ENCODE peak calls at places on chromosomes 6 and 20, in seven cellular contexts. One of them, this sample, is unnamed.

GRCh38 chr6:150417247-150417646 is 48.4 kb downstream of the IYD start:
- DNase-seq in heart right ventricle: no peak
- DNase-seq in HCT116: no peak
- DNase-seq in cardiac fibroblast: no peak
- DNase-seq in CD8-positive, alpha-beta T cell: no peak
- DNase-seq in adrenal gland: no peak
- DNase-seq in CD4-positive, alpha-beta T cell: no peak
- DNase-seq in this sample: no peak

GRCh38 chr20:11849976-11850670 is 67.6 kb upstream of the BTBD3 start:
- DNase-seq in heart right ventricle: no peak
- DNase-seq in HCT116: peak
- DNase-seq in cardiac fibroblast: peak
- DNase-seq in CD8-positive, alpha-beta T cell: no peak
- DNase-seq in adrenal gland: peak
- DNase-seq in CD4-positive, alpha-beta T cell: no peak
- DNase-seq in this sample: no peak

GRCh38 chr6:40906759-40907158 is 132.3 kb downstream of the UNC5CL start:
- DNase-seq in heart right ventricle: no peak
- DNase-seq in HCT116: no peak
- DNase-seq in cardiac fibroblast: peak
- DNase-seq in CD8-positive, alpha-beta T cell: no peak
- DNase-seq in adrenal gland: peak
- DNase-seq in CD4-positive, alpha-beta T cell: no peak
- DNase-seq in this sample: no peak

GRCh38 chr20:17700637-17701036 is 871 bp downstream of the BANF2 start:
- DNase-seq in heart right ventricle: no peak
- DNase-seq in HCT116: no peak
- DNase-seq in cardiac fibroblast: no peak
- DNase-seq in CD8-positive, alpha-beta T cell: no peak
- DNase-seq in adrenal gland: no peak
- DNase-seq in CD4-positive, alpha-beta T cell: no peak
- DNase-seq in this sample: no peak

GRCh38 chr6:55882731-55883595 is 7.6 kb upstream of the BMP5 start:
- DNase-seq in heart right ventricle: no peak
- DNase-seq in HCT116: no peak
- DNase-seq in cardiac fibroblast: peak
- DNase-seq in CD8-positive, alpha-beta T cell: no peak
- DNase-seq in adrenal gland: peak
- DNase-seq in CD4-positive, alpha-beta T cell: no peak
- DNase-seq in this sample: no peak

GRCh38 chr20:64151634-64152530 is 12.4 kb upstream of the MYT1 start:
- DNase-seq in heart right ventricle: no peak
- DNase-seq in HCT116: peak
- DNase-seq in cardiac fibroblast: peak
- DNase-seq in CD8-positive, alpha-beta T cell: no peak
- DNase-seq in adrenal gland: no peak
- DNase-seq in CD4-positive, alpha-beta T cell: no peak
- DNase-seq in this sample: no peak

GRCh38 chr6:44667668-44668390 is 280.3 kb downstream of the CDC5L start:
- DNase-seq in heart right ventricle: no peak
- DNase-seq in HCT116: peak
- DNase-seq in cardiac fibroblast: peak
- DNase-seq in CD8-positive, alpha-beta T cell: no peak
- DNase-seq in adrenal gland: no peak
- DNase-seq in CD4-positive, alpha-beta T cell: no peak
- DNase-seq in this sample: peak

GRCh38 chr20:49675368-49676151 is 38.1 kb downstream of the B4GALT5 start:
- DNase-seq in heart right ventricle: no peak
- DNase-seq in HCT116: no peak
- DNase-seq in cardiac fibroblast: peak
- DNase-seq in CD8-positive, alpha-beta T cell: no peak
- DNase-seq in adrenal gland: no peak
- DNase-seq in CD4-positive, alpha-beta T cell: no peak
- DNase-seq in this sample: no peak

GRCh38 chr6:5471637-5472430 is 210.5 kb downstream of the FARS2 start:
- DNase-seq in heart right ventricle: no peak
- DNase-seq in HCT116: no peak
- DNase-seq in cardiac fibroblast: no peak
- DNase-seq in CD8-positive, alpha-beta T cell: no peak
- DNase-seq in adrenal gland: no peak
- DNase-seq in CD4-positive, alpha-beta T cell: no peak
- DNase-seq in this sample: no peak

GRCh38 chr20:42721923-42722322 is 467.8 kb downstream of the PTPRT start:
- DNase-seq in heart right ventricle: no peak
- DNase-seq in HCT116: no peak
- DNase-seq in cardiac fibroblast: no peak
- DNase-seq in CD8-positive, alpha-beta T cell: no peak
- DNase-seq in adrenal gland: no peak
- DNase-seq in CD4-positive, alpha-beta T cell: no peak
- DNase-seq in this sample: no peak

GRCh38 chr6:125994659-125995488 is 8.5 kb downstream of the TRMT11 start:
- DNase-seq in heart right ventricle: no peak
- DNase-seq in HCT116: no peak
- DNase-seq in cardiac fibroblast: no peak
- DNase-seq in CD8-positive, alpha-beta T cell: no peak
- DNase-seq in adrenal gland: no peak
- DNase-seq in CD4-positive, alpha-beta T cell: no peak
- DNase-seq in this sample: no peak

GRCh38 chr6:157635388-157636244 is 187.4 kb upstream of the SNX9 start:
- DNase-seq in heart right ventricle: no peak
- DNase-seq in HCT116: no peak
- DNase-seq in cardiac fibroblast: no peak
- DNase-seq in CD8-positive, alpha-beta T cell: no peak
- DNase-seq in adrenal gland: no peak
- DNase-seq in CD4-positive, alpha-beta T cell: no peak
- DNase-seq in this sample: no peak

GRCh38 chr6:15546591-15546990 is 116.2 kb downstream of the DTNBP1 start:
- DNase-seq in heart right ventricle: no peak
- DNase-seq in HCT116: no peak
- DNase-seq in cardiac fibroblast: no peak
- DNase-seq in CD8-positive, alpha-beta T cell: no peak
- DNase-seq in adrenal gland: no peak
- DNase-seq in CD4-positive, alpha-beta T cell: no peak
- DNase-seq in this sample: no peak

GRCh38 chr6:13671742-13672141 is 39.9 kb downstream of the RANBP9 start:
- DNase-seq in heart right ventricle: no peak
- DNase-seq in HCT116: no peak
- DNase-seq in cardiac fibroblast: peak
- DNase-seq in CD8-positive, alpha-beta T cell: no peak
- DNase-seq in adrenal gland: no peak
- DNase-seq in CD4-positive, alpha-beta T cell: no peak
- DNase-seq in this sample: no peak

GRCh38 chr20:31663838-31664695 is 26.4 kb downstream of the COX4I2 start:
- DNase-seq in heart right ventricle: no peak
- DNase-seq in HCT116: no peak
- DNase-seq in cardiac fibroblast: no peak
- DNase-seq in CD8-positive, alpha-beta T cell: no peak
- DNase-seq in adrenal gland: no peak
- DNase-seq in CD4-positive, alpha-beta T cell: no peak
- DNase-seq in this sample: peak

GRCh38 chr20:58889334-58890072 is 37.0 kb downstream of the GNAS start:
- DNase-seq in heart right ventricle: no peak
- DNase-seq in HCT116: no peak
- DNase-seq in cardiac fibroblast: peak
- DNase-seq in CD8-positive, alpha-beta T cell: no peak
- DNase-seq in adrenal gland: no peak
- DNase-seq in CD4-positive, alpha-beta T cell: no peak
- DNase-seq in this sample: no peak

GRCh38 chr20:46088409-46089075 is 1.2 kb downstream of the NCOA5 start:
- DNase-seq in heart right ventricle: no peak
- DNase-seq in HCT116: no peak
- DNase-seq in cardiac fibroblast: peak
- DNase-seq in CD8-positive, alpha-beta T cell: no peak
- DNase-seq in adrenal gland: no peak
- DNase-seq in CD4-positive, alpha-beta T cell: no peak
- DNase-seq in this sample: no peak

GRCh38 chr6:157880534-157880933 is 57.5 kb downstream of the SNX9 start:
- DNase-seq in heart right ventricle: no peak
- DNase-seq in HCT116: no peak
- DNase-seq in cardiac fibroblast: no peak
- DNase-seq in CD8-positive, alpha-beta T cell: no peak
- DNase-seq in adrenal gland: no peak
- DNase-seq in CD4-positive, alpha-beta T cell: no peak
- DNase-seq in this sample: no peak

GRCh38 chr6:143223895-143224294 is 163.2 kb downstream of the AIG1 start:
- DNase-seq in heart right ventricle: peak
- DNase-seq in HCT116: no peak
- DNase-seq in cardiac fibroblast: peak
- DNase-seq in CD8-positive, alpha-beta T cell: no peak
- DNase-seq in adrenal gland: peak
- DNase-seq in CD4-positive, alpha-beta T cell: no peak
- DNase-seq in this sample: peak

GRCh38 chr6:43943781-43944250 is 173.8 kb downstream of the VEGFA start:
- DNase-seq in heart right ventricle: no peak
- DNase-seq in HCT116: no peak
- DNase-seq in cardiac fibroblast: no peak
- DNase-seq in CD8-positive, alpha-beta T cell: no peak
- DNase-seq in adrenal gland: no peak
- DNase-seq in CD4-positive, alpha-beta T cell: no peak
- DNase-seq in this sample: no peak

DNA sequence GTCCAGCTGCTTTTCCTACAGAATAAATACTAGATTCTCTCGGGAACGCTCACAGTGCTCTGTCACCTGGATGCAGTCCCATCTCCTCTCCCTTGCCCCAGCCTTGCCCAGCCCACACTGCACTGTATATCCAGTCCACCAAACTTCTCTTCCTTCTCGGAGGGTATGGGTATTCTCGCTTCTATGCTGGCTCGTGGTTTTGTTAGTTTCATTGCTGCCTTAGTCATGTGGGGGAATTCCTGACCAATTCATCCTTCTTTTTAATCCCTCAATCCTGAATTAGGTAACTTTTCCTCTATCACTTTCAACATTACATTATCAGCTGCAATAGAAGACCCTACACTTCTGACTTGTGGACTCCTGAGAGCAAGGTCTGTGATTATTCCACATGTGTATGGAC is 252.4 kb downstream of the GMDS start:
- DNase-seq in heart right ventricle: no peak
- DNase-seq in HCT116: no peak
- DNase-seq in cardiac fibroblast: peak
- DNase-seq in CD8-positive, alpha-beta T cell: no peak
- DNase-seq in adrenal gland: no peak
- DNase-seq in CD4-positive, alpha-beta T cell: no peak
- DNase-seq in this sample: no peak
- TF ChIP-seq CTCF in heart right ventricle: no peak
- TF ChIP-seq CTCF in HCT116: no peak
- TF ChIP-seq CTCF in cardiac fibroblast: no peak
- TF ChIP-seq CTCF in CD8-positive, alpha-beta T cell: no peak
- TF ChIP-seq CTCF in adrenal gland: no peak
- TF ChIP-seq CTCF in CD4-positive, alpha-beta T cell: no peak
- TF ChIP-seq CTCF in this sample: no peak

DNA sequence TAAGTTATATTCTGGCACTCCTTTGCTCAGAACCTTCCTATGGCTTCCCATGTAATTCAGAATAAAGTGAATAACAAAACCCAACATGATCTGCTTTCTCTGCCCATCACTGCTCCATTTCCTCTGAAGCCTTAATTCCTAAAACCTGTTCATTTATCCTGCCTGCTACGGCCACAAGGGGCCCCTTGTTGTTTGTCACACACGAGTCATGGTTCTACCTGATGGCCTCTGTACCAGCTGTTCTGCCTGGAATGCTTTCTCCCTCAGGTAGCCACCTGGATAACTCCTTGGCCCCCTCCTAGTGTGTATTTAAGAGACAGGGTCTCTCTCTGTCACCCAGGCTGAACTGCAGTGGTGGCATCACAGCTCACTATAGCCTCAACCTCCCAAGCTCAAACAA is 26.8 kb downstream of the ERGIC3 start:
- DNase-seq in heart right ventricle: no peak
- DNase-seq in HCT116: peak
- DNase-seq in cardiac fibroblast: no peak
- DNase-seq in CD8-positive, alpha-beta T cell: no peak
- DNase-seq in adrenal gland: no peak
- DNase-seq in CD4-positive, alpha-beta T cell: no peak
- DNase-seq in this sample: no peak
- TF ChIP-seq CTCF in heart right ventricle: no peak
- TF ChIP-seq CTCF in HCT116: peak
- TF ChIP-seq CTCF in cardiac fibroblast: peak
- TF ChIP-seq CTCF in CD8-positive, alpha-beta T cell: no peak
- TF ChIP-seq CTCF in adrenal gland: no peak
- TF ChIP-seq CTCF in CD4-positive, alpha-beta T cell: no peak
- TF ChIP-seq CTCF in this sample: peak

DNA sequence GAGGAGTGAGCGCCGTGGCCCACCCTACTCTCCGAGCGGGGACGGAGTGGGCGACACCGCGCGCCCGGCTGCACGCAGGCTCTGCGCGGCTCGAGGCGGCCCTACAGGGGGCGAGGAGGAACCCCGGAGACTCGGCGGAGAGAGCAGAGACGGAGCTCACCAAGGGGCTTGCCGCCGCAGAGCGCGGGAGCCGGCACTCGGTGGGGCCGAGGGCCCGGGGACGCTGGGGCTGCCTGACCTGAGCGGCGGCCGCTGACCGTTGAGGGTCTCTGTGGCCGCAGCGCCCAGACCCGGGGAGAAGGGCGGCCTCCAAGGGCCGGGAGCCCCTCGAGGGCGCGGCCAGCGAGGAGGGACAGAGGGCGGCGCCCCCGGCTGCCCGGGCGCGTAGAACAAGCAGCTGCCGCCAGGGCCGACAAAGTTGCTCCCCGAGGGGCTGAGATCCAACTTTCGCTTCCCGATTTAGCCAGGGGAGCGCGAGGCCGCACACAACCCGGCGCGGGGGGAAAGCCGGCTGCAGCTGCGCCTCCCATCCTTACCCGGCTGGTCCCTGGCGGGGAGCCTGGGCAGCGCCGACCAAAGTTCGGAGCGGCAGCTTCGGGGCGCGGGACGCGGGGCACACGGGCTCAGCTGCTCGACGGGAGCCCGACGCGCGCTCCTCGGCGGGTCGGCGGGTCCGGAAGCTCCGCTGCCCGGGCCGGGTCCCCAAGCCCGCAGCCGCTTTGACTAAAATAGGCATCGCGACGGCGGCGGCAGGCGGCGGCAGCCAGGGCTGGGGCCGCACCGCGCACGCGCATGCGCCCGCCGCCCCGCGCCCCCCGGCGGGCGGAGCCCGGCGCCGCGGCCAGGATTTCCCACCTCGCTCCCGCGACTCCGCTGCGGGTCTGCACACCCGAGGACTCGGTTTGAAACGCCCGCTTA is 43.1 kb downstream of the POPDC3 start:
- DNase-seq in heart right ventricle: peak
- DNase-seq in HCT116: no peak
- DNase-seq in cardiac fibroblast: peak
- DNase-seq in CD8-positive, alpha-beta T cell: no peak
- DNase-seq in adrenal gland: peak
- DNase-seq in CD4-positive, alpha-beta T cell: no peak
- DNase-seq in this sample: peak
- TF ChIP-seq CTCF in heart right ventricle: peak
- TF ChIP-seq CTCF in HCT116: no peak
- TF ChIP-seq CTCF in cardiac fibroblast: peak
- TF ChIP-seq CTCF in CD8-positive, alpha-beta T cell: no peak
- TF ChIP-seq CTCF in adrenal gland: peak
- TF ChIP-seq CTCF in CD4-positive, alpha-beta T cell: no peak
- TF ChIP-seq CTCF in this sample: peak

GRCh38 chr6:130853555-130854183 is 26.5 kb downstream of the SMLR1 start:
- DNase-seq in heart right ventricle: no peak
- DNase-seq in HCT116: no peak
- DNase-seq in cardiac fibroblast: peak
- DNase-seq in CD8-positive, alpha-beta T cell: no peak
- DNase-seq in adrenal gland: no peak
- DNase-seq in CD4-positive, alpha-beta T cell: no peak
- DNase-seq in this sample: no peak
- TF ChIP-seq CTCF in heart right ventricle: no peak
- TF ChIP-seq CTCF in HCT116: no peak
- TF ChIP-seq CTCF in cardiac fibroblast: no peak
- TF ChIP-seq CTCF in CD8-positive, alpha-beta T cell: no peak
- TF ChIP-seq CTCF in adrenal gland: no peak
- TF ChIP-seq CTCF in CD4-positive, alpha-beta T cell: no peak
- TF ChIP-seq CTCF in this sample: no peak

This sample was measured in progenitor cell of endocrine pancreas.